ENCODE peak calls at places on chromosomes 3 and 15, in nine cellular contexts. Y is nucleus accumbens, O is aorta, H is body of pancreas, T is cardiac septum, I is KG1, P is breast epithelium, M is C1 segment of cervical spinal cord, X is psoas muscle. K is an unnamed sample.

GRCh38 chr3:139309880-139310279 is 33.9 kb upstream of the MRPS22 start:
- DNase-seq in Y (no peak), O (no peak), H (no peak), T (no peak), I (no peak), P (no peak), M (no peak), X (no peak), K (no peak)

GRCh38 chr15:84833447-84833846 is 16.3 kb downstream of the ALPK3 start:
- DNase-seq in Y (no peak), O (no peak), H (peak), T (no peak), I (peak), P (no peak), M (no peak), X (no peak), K (no peak)

GRCh38 chr3:134820994-134821393 is 25.9 kb downstream of the EPHB1 start:
- DNase-seq in Y (no peak), O (no peak), H (no peak), T (no peak), I (no peak), P (no peak), M (no peak), X (no peak), K (no peak)

GRCh38 chr15:94230436-94230885 is 900 bp upstream of the MCTP2 start:
- DNase-seq in Y (no peak), O (no peak), H (no peak), T (no peak), I (peak), P (no peak), M (no peak), X (no peak), K (no peak)

GRCh38 chr15:39685999-39686613 is 96.5 kb downstream of the FSIP1 start:
- DNase-seq in Y (peak), O (no peak), H (peak), T (no peak), I (peak), P (peak), M (no peak), X (no peak), K (no peak)

GRCh38 chr15:92902723-92903587 is 2.8 kb downstream of the CHD2 start:
- DNase-seq in Y (no peak), O (no peak), H (no peak), T (no peak), I (no peak), P (no peak), M (no peak), X (no peak), K (no peak)

GRCh38 chr3:191198480-191198879 is 561 bp upstream of the OSTN start:
- DNase-seq in Y (no peak), O (no peak), H (no peak), T (no peak), I (no peak), P (no peak), M (no peak), X (no peak), K (no peak)

GRCh38 chr15:48020166-48020565 is 100.6 kb upstream of the SLC24A5 start:
- DNase-seq in Y (no peak), O (no peak), H (no peak), T (no peak), I (no peak), P (no peak), M (no peak), X (no peak), K (no peak)

GRCh38 chr15:41558400-41559238 is at the start of gene TYRO3:
- DNase-seq in Y (peak), O (peak), H (peak), T (no peak), I (no peak), P (no peak), M (peak), X (peak), K (peak)

GRCh38 chr3:33722186-33722585 is 4.1 kb upstream of the CLASP2 start:
- DNase-seq in Y (no peak), O (no peak), H (no peak), T (no peak), I (no peak), P (no peak), M (no peak), X (no peak), K (no peak)

GRCh38 chr3:194058189-194058571 is 77.8 kb upstream of the HES1 start:
- DNase-seq in Y (peak), O (peak), H (peak), T (no peak), I (no peak), P (peak), M (no peak), X (peak), K (peak)

GRCh38 chr3:140585828-140586227 is 92.0 kb upstream of the TRIM42 start:
- DNase-seq in Y (no peak), O (no peak), H (no peak), T (no peak), I (no peak), P (no peak), M (no peak), X (no peak), K (no peak)

GRCh38 chr3:184291738-184292445 is 7.1 kb upstream of the PSMD2 start:
- DNase-seq in Y (no peak), O (no peak), H (no peak), T (no peak), I (no peak), P (no peak), M (no peak), X (no peak), K (no peak)

GRCh38 chr3:71389911-71390573 is 193.5 kb downstream of the FOXP1 start:
- DNase-seq in Y (no peak), O (peak), H (peak), T (no peak), I (peak), P (peak), M (no peak), X (peak), K (peak)

GRCh38 chr3:108455212-108455705 is 55.1 kb downstream of the MYH15 start:
- DNase-seq in Y (no peak), O (no peak), H (no peak), T (no peak), I (no peak), P (no peak), M (no peak), X (no peak), K (no peak)

GRCh38 chr3:45171283-45171682 is 25.1 kb upstream of the CDCP1 start:
- DNase-seq in Y (no peak), O (no peak), H (no peak), T (no peak), I (no peak), P (no peak), M (no peak), X (no peak), K (no peak)

GRCh38 chr3:135753506-135753905 is 212.0 kb upstream of the PPP2R3A start:
- DNase-seq in Y (no peak), O (no peak), H (no peak), T (no peak), I (no peak), P (no peak), M (no peak), X (no peak), K (no peak)

GRCh38 chr15:92011611-92012367 is 158.3 kb downstream of the SLCO3A1 start:
- DNase-seq in Y (no peak), O (peak), H (no peak), T (no peak), I (no peak), P (no peak), M (peak), X (no peak), K (no peak)

GRCh38 chr3:127593187-127593586 is 2.7 kb upstream of the TPRA1 start:
- DNase-seq in Y (no peak), O (no peak), H (no peak), T (no peak), I (no peak), P (no peak), M (no peak), X (no peak), K (no peak)

GRCh38 chr15:41944313-41944940 is 27.9 kb downstream of the EHD4 start:
- DNase-seq in Y (no peak), O (peak), H (peak), T (peak), I (no peak), P (peak), M (no peak), X (peak), K (no peak)

GRCh38 chr3:117893638-117894037 is 1141.0 kb downstream of the IGSF11 start:
- DNase-seq in Y (no peak), O (no peak), H (no peak), T (no peak), I (no peak), P (no peak), M (no peak), X (no peak), K (no peak)

GRCh38 chr15:81723758-81724157 is 322.1 kb downstream of the MEX3B start:
- DNase-seq in Y (no peak), O (no peak), H (no peak), T (no peak), I (no peak), P (no peak), M (peak), X (no peak), K (no peak)

GRCh38 chr3:110758208-110758607 is 313.4 kb upstream of the NECTIN3 start:
- DNase-seq in Y (no peak), O (no peak), H (no peak), T (no peak), I (no peak), P (no peak), M (no peak), X (no peak), K (no peak)

GRCh38 chr3:149576071-149576564 is 81.7 kb downstream of the WWTR1 start:
- DNase-seq in Y (no peak), O (peak), H (no peak), T (no peak), I (no peak), P (no peak), M (no peak), X (no peak), K (no peak)

GRCh38 chr3:99656606-99657005 is 18.2 kb downstream of the COL8A1 start:
- DNase-seq in Y (no peak), O (no peak), H (no peak), T (no peak), I (no peak), P (no peak), M (no peak), X (no peak), K (no peak)

GRCh38 chr3:126751611-126752302 is 47.7 kb downstream of the CHCHD6 start:
- DNase-seq in Y (no peak), O (no peak), H (no peak), T (no peak), I (no peak), P (no peak), M (no peak), X (no peak), K (peak)

GRCh38 chr3:10421996-10422395 is 83.4 kb downstream of the ATP2B2 start:
- DNase-seq in Y (no peak), O (no peak), H (no peak), T (no peak), I (no peak), P (no peak), M (no peak), X (no peak), K (no peak)

GRCh38 chr15:29970402-29970695 is 112.4 kb upstream of the GOLGA8J start:
- DNase-seq in Y (no peak), O (no peak), H (no peak), T (no peak), I (no peak), P (no peak), M (no peak), X (no peak), K (peak)

GRCh38 chr15:43977072-43977884 is 150.5 kb downstream of the WDR76 start:
- DNase-seq in Y (no peak), O (no peak), H (no peak), T (no peak), I (no peak), P (no peak), M (no peak), X (no peak), K (no peak)

GRCh38 chr3:58065700-58066167 is 57.5 kb downstream of the FLNB start:
- DNase-seq in Y (no peak), O (no peak), H (peak), T (no peak), I (no peak), P (no peak), M (no peak), X (no peak), K (no peak)

GRCh38 chr3:57796261-57796660 is 40.2 kb downstream of the SLMAP start:
- DNase-seq in Y (no peak), O (no peak), H (no peak), T (no peak), I (no peak), P (no peak), M (no peak), X (no peak), K (no peak)

GRCh38 chr3:125132815-125133214 is 77.0 kb upstream of the HEG1 start:
- DNase-seq in Y (no peak), O (no peak), H (no peak), T (no peak), I (no peak), P (no peak), M (no peak), X (no peak), K (no peak)

GRCh38 chr15:84982301-84982920 is 755 bp downstream of the PDE8A start:
- DNase-seq in Y (peak), O (peak), H (peak), T (peak), I (no peak), P (no peak), M (no peak), X (peak), K (peak)

GRCh38 chr3:14440168-14440518 is 37.7 kb downstream of the SLC6A6 start:
- DNase-seq in Y (no peak), O (no peak), H (no peak), T (no peak), I (no peak), P (no peak), M (no peak), X (no peak), K (no peak)

GRCh38 chr3:128279594-128279880 is 126.3 kb downstream of the EEFSEC start:
- DNase-seq in Y (no peak), O (no peak), H (no peak), T (no peak), I (no peak), P (no peak), M (no peak), X (no peak), K (no peak)

GRCh38 chr3:105812194-105812586 is 56.6 kb downstream of the CBLB start:
- DNase-seq in Y (no peak), O (no peak), H (no peak), T (no peak), I (no peak), P (no peak), M (no peak), X (no peak), K (no peak)

GRCh38 chr3:8954938-8955763 is 8.1 kb downstream of the RAD18 start:
- DNase-seq in Y (no peak), O (no peak), H (no peak), T (no peak), I (no peak), P (no peak), M (no peak), X (no peak), K (no peak)

GRCh38 chr15:57972801-57973311 is 92.7 kb downstream of the ALDH1A2 start:
- DNase-seq in Y (no peak), O (no peak), H (no peak), T (no peak), I (no peak), P (no peak), M (no peak), X (no peak), K (no peak)

GRCh38 chr3:18030371-18030870 is 288.0 kb upstream of the TBC1D5 start:
- DNase-seq in Y (no peak), O (no peak), H (no peak), T (no peak), I (no peak), P (no peak), M (no peak), X (no peak), K (no peak)